ENCODE peak calls at places on chromosomes 12 and 14, in eight cellular contexts. One of them, this sample, is unnamed.
A peak's percentile ranks its signal among the peaks of the same experiment; 100 is the strongest.

GRCh38 chr14:93520053-93520607 is 89.4 kb downstream of the UNC79 start:
- DNase-seq in GM20000: no peak
- DNase-seq in NCI-H2107: no peak
- DNase-seq in BJ: no peak
- DNase-seq in kidney tubule cell: no peak
- DNase-seq in effector memory CD4-positive, alpha-beta T cell: no peak
- DNase-seq in dermis microvascular lymphatic vessel endothelial cell: no peak
- DNase-seq in omental fat pad: no peak
- DNase-seq in this sample: peak; percentile 2

GRCh38 chr14:80522936-80523335 is 311.6 kb upstream of the DIO2 start:
- DNase-seq in BJ: no peak
- DNase-seq in effector memory CD4-positive, alpha-beta T cell: no peak
- DNase-seq in NCI-H2107: no peak
- DNase-seq in kidney tubule cell: peak; percentile 4
- DNase-seq in dermis microvascular lymphatic vessel endothelial cell: peak; percentile 14
- DNase-seq in GM20000: no peak
- DNase-seq in omental fat pad: no peak
- DNase-seq in this sample: no peak

GRCh38 chr14:104502060-104502459 is 77.5 kb upstream of the C14orf180 start:
- DNase-seq in dermis microvascular lymphatic vessel endothelial cell: no peak
- DNase-seq in GM20000: no peak
- DNase-seq in kidney tubule cell: no peak
- DNase-seq in NCI-H2107: no peak
- DNase-seq in omental fat pad: no peak
- DNase-seq in BJ: no peak
- DNase-seq in effector memory CD4-positive, alpha-beta T cell: no peak
- DNase-seq in this sample: no peak

GRCh38 chr14:100736269-100737180 is 9.8 kb downstream of the DLK1 start:
- DNase-seq in BJ: no peak
- DNase-seq in GM20000: no peak
- DNase-seq in omental fat pad: no peak
- DNase-seq in effector memory CD4-positive, alpha-beta T cell: no peak
- DNase-seq in kidney tubule cell: no peak
- DNase-seq in NCI-H2107: no peak
- DNase-seq in dermis microvascular lymphatic vessel endothelial cell: no peak
- DNase-seq in this sample: no peak

GRCh38 chr12:97835541-97835940 is 372.9 kb downstream of the RMST start:
- DNase-seq in omental fat pad: no peak
- DNase-seq in NCI-H2107: no peak
- DNase-seq in dermis microvascular lymphatic vessel endothelial cell: no peak
- DNase-seq in effector memory CD4-positive, alpha-beta T cell: no peak
- DNase-seq in BJ: no peak
- DNase-seq in kidney tubule cell: no peak
- DNase-seq in GM20000: no peak
- DNase-seq in this sample: no peak

GRCh38 chr14:82724296-82724695 is 1190.6 kb upstream of the SEL1L start:
- DNase-seq in kidney tubule cell: no peak
- DNase-seq in BJ: no peak
- DNase-seq in omental fat pad: no peak
- DNase-seq in NCI-H2107: no peak
- DNase-seq in GM20000: no peak
- DNase-seq in dermis microvascular lymphatic vessel endothelial cell: no peak
- DNase-seq in effector memory CD4-positive, alpha-beta T cell: no peak
- DNase-seq in this sample: no peak

GRCh38 chr12:46364777-46365580 is 7.6 kb downstream of the SLC38A2 start:
- DNase-seq in BJ: no peak
- DNase-seq in dermis microvascular lymphatic vessel endothelial cell: peak; percentile 75
- DNase-seq in NCI-H2107: no peak
- DNase-seq in omental fat pad: no peak
- DNase-seq in GM20000: no peak
- DNase-seq in effector memory CD4-positive, alpha-beta T cell: no peak
- DNase-seq in kidney tubule cell: peak; percentile 74
- DNase-seq in this sample: peak; percentile 68

GRCh38 chr12:107374136-107374535 is 280.8 kb upstream of the CRY1 start:
- DNase-seq in NCI-H2107: no peak
- DNase-seq in omental fat pad: no peak
- DNase-seq in dermis microvascular lymphatic vessel endothelial cell: no peak
- DNase-seq in effector memory CD4-positive, alpha-beta T cell: peak; percentile 7
- DNase-seq in BJ: no peak
- DNase-seq in kidney tubule cell: no peak
- DNase-seq in GM20000: no peak
- DNase-seq in this sample: no peak

GRCh38 chr12:49967777-49968250 is 4.9 kb upstream of the AQP6 start:
- DNase-seq in effector memory CD4-positive, alpha-beta T cell: no peak
- DNase-seq in GM20000: no peak
- DNase-seq in NCI-H2107: no peak
- DNase-seq in dermis microvascular lymphatic vessel endothelial cell: no peak
- DNase-seq in kidney tubule cell: no peak
- DNase-seq in omental fat pad: no peak
- DNase-seq in BJ: no peak
- DNase-seq in this sample: no peak

GRCh38 chr12:94329366-94329765 is 130.3 kb downstream of the CEP83 start:
- DNase-seq in BJ: no peak
- DNase-seq in effector memory CD4-positive, alpha-beta T cell: no peak
- DNase-seq in kidney tubule cell: no peak
- DNase-seq in GM20000: no peak
- DNase-seq in omental fat pad: no peak
- DNase-seq in NCI-H2107: no peak
- DNase-seq in dermis microvascular lymphatic vessel endothelial cell: peak; percentile 23
- DNase-seq in this sample: no peak